ENCODE peak calls at places on chromosomes 5 and 9, in five cellular contexts. L, Y, O, R and Z are unnamed samples.

GRCh38 chr9:31520301-31521085 is 864.0 kb upstream of the ACO1 start:
- DNase-seq in R (no peak), Y (no peak), L (no peak), O (no peak), Z (no peak)

GRCh38 chr5:67350185-67350584 is 153.6 kb upstream of the CD180 start:
- DNase-seq in O (no peak), Y (peak), L (no peak), R (no peak), Z (no peak)

GRCh38 chr9:130522233-130522808 is 57.1 kb upstream of the FUBP3 start:
- DNase-seq in R (no peak), Y (no peak), L (no peak), O (no peak), Z (no peak)

GRCh38 chr5:123871373-123871772 is 359.4 kb downstream of the CSNK1G3 start:
- DNase-seq in O (no peak), L (no peak), Y (no peak), R (no peak), Z (no peak)

GRCh38 chr9:121440265-121440664 is 59.4 kb downstream of the GGTA1 start:
- DNase-seq in R (no peak), O (no peak), Y (peak), L (no peak), Z (no peak)

GRCh38 chr5:6393596-6394194 is 15.3 kb upstream of the MED10 start:
- DNase-seq in O (no peak), L (no peak), Y (no peak), R (no peak), Z (no peak)

GRCh38 chr9:132937463-132937901 is 6.9 kb downstream of the TSC1 start:
- DNase-seq in O (no peak), L (no peak), Y (peak), R (no peak), Z (no peak)

GRCh38 chr5:26024774-26025173 is 1013.6 kb downstream of the CDH9 start:
- DNase-seq in O (no peak), L (no peak), Y (no peak), R (no peak), Z (no peak)

GRCh38 chr9:134570151-134570621 is 71.4 kb upstream of the COL5A1 start:
- DNase-seq in O (no peak), L (no peak), Y (no peak), R (no peak), Z (no peak)

GRCh38 chr5:29697786-29698414 is 1495.6 kb upstream of the CDH6 start:
- DNase-seq in L (no peak), O (no peak), Y (no peak), R (no peak), Z (no peak)

GRCh38 chr5:167565555-167565954 is 725.9 kb upstream of the WWC1 start:
- DNase-seq in Y (no peak), R (no peak), O (no peak), L (no peak), Z (no peak)

GRCh38 chr9:137070201-137070905 is at the start of gene SAPCD2:
- DNase-seq in L (peak), R (peak), Y (peak), O (peak), Z (peak)

GRCh38 chr5:94285984-94286383 is 332.4 kb downstream of the KIAA0825 start:
- DNase-seq in L (no peak), O (no peak), R (no peak), Y (no peak), Z (no peak)

GRCh38 chr5:157571357-157571827 is 4.2 kb downstream of the ADAM19 start:
- DNase-seq in O (peak), L (peak), Y (no peak), R (no peak), Z (no peak)

GRCh38 chr5:147223343-147223742 is 11.5 kb upstream of the STK32A start:
- DNase-seq in Y (no peak), L (no peak), R (no peak), O (no peak), Z (no peak)